ENCODE peak calls at places on chromosomes 2 and 18, in seven cellular contexts. O is GM12878, Y is SK-N-SH, Z is K562, H is HCT116, D is H1, C is HepG2. N is an unnamed sample.
A peak's percentile ranks its signal among the peaks of the same experiment; 100 is the strongest.

GRCh38 chr2:202091476-202091875 is 18.4 kb downstream of the KIAA2012 start:
- DNase-seq in O (no peak), Y (no peak), Z (no peak), H (no peak), D (no peak), C (no peak), N (no peak)

GRCh38 chr2:40093036-40093673 is 314.1 kb upstream of the THUMPD2 start:
- DNase-seq in O (no peak), Y (no peak), Z (no peak), H (no peak), D (no peak), C (no peak), N (no peak)

GRCh38 chr2:68643011-68643873 is at the start of gene PROKR1:
- DNase-seq in O (no peak), Y (peak; percentile 78), Z (peak; percentile 60), H (no peak), D (peak; percentile 83), C (no peak), N (no peak)

GRCh38 chr2:53403836-53404413 is 363.7 kb upstream of the CHAC2 start:
- DNase-seq in O (no peak), Y (no peak), Z (no peak), H (peak; percentile 74), D (no peak), C (no peak), N (no peak)

GRCh38 chr2:235600926-235601325 is 107.1 kb downstream of the AGAP1 start:
- DNase-seq in O (no peak), Y (no peak), Z (no peak), H (no peak), D (no peak), C (peak; percentile 52), N (no peak)

GRCh38 chr2:206981739-206982336 is 42.5 kb downstream of the CPO start:
- DNase-seq in O (no peak), Y (peak; percentile 68), Z (no peak), H (peak; percentile 36), D (peak; percentile 78), C (no peak), N (peak; percentile 10)

GRCh38 chr2:159073256-159073655 is 104.8 kb downstream of the TANC1 start:
- DNase-seq in O (no peak), Y (no peak), Z (no peak), H (no peak), D (no peak), C (no peak), N (no peak)

GRCh38 chr2:75640621-75641121 is 5.9 kb upstream of the MRPL19 start:
- DNase-seq in O (no peak), Y (peak; percentile 66), Z (peak; percentile 69), H (peak; percentile 40), D (peak; percentile 72), C (peak; percentile 56), N (peak; percentile 16)

GRCh38 chr18:33231474-33232317 is 208.8 kb downstream of the CCDC178 start:
- DNase-seq in O (peak; percentile 17), Y (peak; percentile 53), Z (peak; percentile 56), H (peak; percentile 19), D (peak; percentile 84), C (peak; percentile 75), N (peak; percentile 9)

GRCh38 chr2:36702781-36703180 is 6.3 kb downstream of the VIT start:
- DNase-seq in O (no peak), Y (no peak), Z (no peak), H (no peak), D (peak; percentile 33), C (no peak), N (no peak)

GRCh38 chr18:49668583-49669290 is 106.9 kb downstream of the LIPG start:
- DNase-seq in O (no peak), Y (no peak), Z (no peak), H (no peak), D (no peak), C (peak; percentile 23), N (no peak)

GRCh38 chr18:73724908-73725307 is 422.7 kb downstream of the FBXO15 start:
- DNase-seq in O (no peak), Y (no peak), Z (no peak), H (no peak), D (no peak), C (no peak), N (no peak)

GRCh38 chr2:233387667-233388528 is 33.6 kb downstream of the DGKD start:
- DNase-seq in O (no peak), Y (peak; percentile 90), Z (no peak), H (no peak), D (peak; percentile 36), C (peak; percentile 85), N (no peak)

GRCh38 chr18:5937795-5938194 is 42.5 kb upstream of the TMEM200C start:
- DNase-seq in O (no peak), Y (no peak), Z (no peak), H (no peak), D (no peak), C (no peak), N (no peak)

GRCh38 chr18:5939801-5940667 is 44.7 kb upstream of the TMEM200C start:
- DNase-seq in O (no peak), Y (no peak), Z (no peak), H (no peak), D (no peak), C (no peak), N (no peak)

GRCh38 chr18:5944448-5944847 is 49.1 kb upstream of the TMEM200C start:
- DNase-seq in O (no peak), Y (no peak), Z (no peak), H (no peak), D (no peak), C (no peak), N (no peak)

GRCh38 chr18:5941869-5942268 is 46.5 kb upstream of the TMEM200C start:
- DNase-seq in O (no peak), Y (no peak), Z (no peak), H (no peak), D (no peak), C (no peak), N (no peak)

DNA sequence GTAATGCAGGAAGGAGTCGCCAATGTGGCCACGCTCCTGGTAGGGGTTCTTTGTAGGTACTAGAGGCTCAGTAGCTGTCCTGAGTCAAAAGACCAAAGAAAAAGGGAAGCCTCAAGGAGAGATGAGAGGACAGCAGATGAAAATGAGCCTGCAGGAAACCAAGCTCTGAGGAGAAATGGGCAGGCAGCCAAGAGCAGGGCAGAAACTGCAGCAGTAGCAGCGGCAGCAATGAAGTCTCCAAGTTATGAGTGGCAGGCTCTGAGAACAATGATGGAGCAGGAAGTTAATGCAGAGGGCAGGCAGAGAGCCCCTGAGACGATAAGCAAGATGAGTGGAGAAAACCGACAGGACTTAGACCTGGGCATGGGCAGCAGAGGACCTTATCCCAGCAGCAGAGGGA is 48.2 kb upstream of the TMEM200C start:
- DNase-seq in O (no peak), Y (no peak), Z (no peak), H (no peak), D (no peak), C (no peak), N (no peak)
- TF ChIP-seq JUND in O (no peak), Y (no peak), Z (no peak), H (no peak), D (no peak), C (no peak), N (no peak)

GRCh38 chr18:666177-666576 is 8.7 kb downstream of the TYMS start:
- DNase-seq in O (no peak), Y (no peak), Z (peak; percentile 41), H (no peak), D (peak; percentile 67), C (no peak), N (no peak)
- TF ChIP-seq JUND in O (no peak), Y (no peak), Z (no peak), H (no peak), D (no peak), C (no peak), N (no peak)

GRCh38 chr18:67771271-67771670 is 254.8 kb upstream of the DSEL start:
- DNase-seq in O (no peak), Y (no peak), Z (no peak), H (no peak), D (no peak), C (no peak), N (no peak)

GRCh38 chr18:67778016-67778415 is 261.5 kb upstream of the DSEL start:
- DNase-seq in O (no peak), Y (no peak), Z (no peak), H (no peak), D (no peak), C (no peak), N (no peak)

DNA sequence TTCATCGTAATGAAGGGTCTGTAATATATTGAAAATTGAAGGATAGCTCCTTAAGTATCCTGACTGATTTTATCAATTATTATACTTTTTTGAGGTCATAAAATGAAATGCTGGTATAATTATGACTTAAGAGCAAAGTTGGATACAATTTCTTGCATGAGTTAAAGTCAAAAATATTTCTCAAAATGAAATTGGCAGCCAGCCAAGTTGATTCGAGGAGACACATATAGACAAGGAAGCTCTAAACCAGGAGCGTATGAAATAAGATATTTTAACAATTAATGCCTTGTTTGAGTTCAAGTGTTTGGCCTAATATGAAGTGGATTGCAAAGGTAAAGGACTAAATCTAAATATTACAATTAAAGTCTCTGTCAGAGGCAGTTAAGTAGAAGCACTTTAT is 260.4 kb upstream of the DSEL start:
- DNase-seq in O (no peak), Y (no peak), Z (no peak), H (no peak), D (no peak), C (no peak), N (no peak)
- TF ChIP-seq JUND in O (no peak), Y (peak; percentile 45), Z (no peak), H (no peak), D (no peak), C (no peak), N (no peak)

GRCh38 chr2:11997142-11997541 is 250.7 kb downstream of the LPIN1 start:
- DNase-seq in O (no peak), Y (no peak), Z (no peak), H (no peak), D (no peak), C (no peak), N (no peak)

GRCh38 chr2:11995381-11995947 is 249.0 kb downstream of the LPIN1 start:
- DNase-seq in O (no peak), Y (no peak), Z (no peak), H (no peak), D (no peak), C (no peak), N (no peak)

GRCh38 chr2:11998218-11998617 is 251.8 kb downstream of the LPIN1 start:
- DNase-seq in O (peak; percentile 60), Y (no peak), Z (no peak), H (no peak), D (no peak), C (no peak), N (no peak)

GRCh38 chr2:11996618-11997017 is 250.2 kb downstream of the LPIN1 start:
- DNase-seq in O (no peak), Y (no peak), Z (no peak), H (no peak), D (no peak), C (no peak), N (no peak)

DNA sequence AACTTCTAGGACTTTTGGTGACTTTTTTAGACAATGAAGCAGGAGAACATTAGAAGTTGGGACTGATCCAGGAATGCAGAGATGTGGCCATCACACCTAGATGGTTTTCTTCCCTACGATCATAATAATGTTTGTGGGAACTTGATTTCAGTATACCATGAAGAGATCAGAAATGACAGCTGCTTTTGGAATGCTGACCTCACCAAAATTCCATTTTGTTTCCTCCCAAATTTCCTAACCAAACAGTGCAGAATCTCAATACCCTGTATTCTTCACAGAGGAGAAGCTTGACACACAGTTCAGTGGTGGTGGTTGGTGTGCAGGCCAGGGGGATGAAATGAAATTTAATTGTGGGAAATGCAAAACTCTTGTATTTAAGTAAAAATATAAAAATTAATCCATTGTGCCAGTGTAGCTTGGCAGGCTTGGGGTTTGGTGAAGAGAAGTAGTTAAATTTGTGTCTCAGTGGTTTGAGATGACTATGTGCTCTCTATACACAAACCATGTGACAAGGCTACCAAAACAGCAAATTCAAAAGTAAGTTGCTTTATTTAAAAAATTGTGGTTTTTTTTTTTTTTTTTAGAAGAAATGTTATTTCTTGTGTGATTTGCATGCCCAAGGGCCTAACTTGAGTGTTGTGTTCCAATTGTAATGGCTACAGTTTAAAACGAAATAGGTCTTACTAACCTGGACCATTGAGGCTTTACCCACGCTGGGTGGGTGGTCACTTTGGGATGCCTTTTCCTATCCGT is 252.4 kb downstream of the LPIN1 start:
- DNase-seq in O (peak; percentile 40), Y (no peak), Z (no peak), H (no peak), D (no peak), C (no peak), N (no peak)
- TF ChIP-seq JUND in O (no peak), Y (no peak), Z (no peak), H (no peak), D (no peak), C (no peak), N (no peak)

N was measured in T47D.